ENCODE peak calls at places on chromosomes 13 and 19, in nine cellular contexts. One of them, this sample, is unnamed.

GRCh38 chr13:69213331-69213850 is 894.2 kb upstream of the ATXN8OS start:
- DNase-seq in keratinocyte: no peak
- DNase-seq in cardiac muscle cell: no peak
- DNase-seq in fibroblast of pulmonary artery: no peak
- DNase-seq in dorsolateral prefrontal cortex: no peak
- DNase-seq in CD8-positive, alpha-beta T cell: no peak
- DNase-seq in osteocyte: no peak
- DNase-seq in Calu3: no peak
- DNase-seq in endothelial cell: no peak
- DNase-seq in this sample: no peak

GRCh38 chr19:44498988-44499387 is 1.3 kb downstream of the ZNF180 start:
- DNase-seq in dorsolateral prefrontal cortex: no peak
- DNase-seq in endothelial cell: no peak
- DNase-seq in CD8-positive, alpha-beta T cell: no peak
- DNase-seq in Calu3: no peak
- DNase-seq in osteocyte: no peak
- DNase-seq in fibroblast of pulmonary artery: no peak
- DNase-seq in cardiac muscle cell: no peak
- DNase-seq in keratinocyte: no peak
- DNase-seq in this sample: no peak

GRCh38 chr19:11435057-11435832 is at the start of the genes ODAD3 and PRKCSH:
- DNase-seq in keratinocyte: peak
- DNase-seq in endothelial cell: peak
- DNase-seq in cardiac muscle cell: peak
- DNase-seq in CD8-positive, alpha-beta T cell: peak
- DNase-seq in Calu3: peak
- DNase-seq in dorsolateral prefrontal cortex: peak
- DNase-seq in fibroblast of pulmonary artery: peak
- DNase-seq in osteocyte: peak
- DNase-seq in this sample: peak

GRCh38 chr13:66994097-66994496 is 236.0 kb downstream of the PCDH9 start:
- DNase-seq in cardiac muscle cell: peak
- DNase-seq in endothelial cell: peak
- DNase-seq in fibroblast of pulmonary artery: peak
- DNase-seq in CD8-positive, alpha-beta T cell: no peak
- DNase-seq in Calu3: no peak
- DNase-seq in dorsolateral prefrontal cortex: peak
- DNase-seq in keratinocyte: no peak
- DNase-seq in osteocyte: peak
- DNase-seq in this sample: peak

GRCh38 chr19:7843521-7843920 is 13.5 kb downstream of the EVI5L start:
- DNase-seq in Calu3: no peak
- DNase-seq in fibroblast of pulmonary artery: no peak
- DNase-seq in keratinocyte: no peak
- DNase-seq in osteocyte: no peak
- DNase-seq in cardiac muscle cell: no peak
- DNase-seq in endothelial cell: no peak
- DNase-seq in CD8-positive, alpha-beta T cell: no peak
- DNase-seq in dorsolateral prefrontal cortex: no peak
- DNase-seq in this sample: no peak

GRCh38 chr13:97307882-97308624 is 85.9 kb downstream of the MBNL2 start:
- DNase-seq in CD8-positive, alpha-beta T cell: no peak
- DNase-seq in Calu3: peak
- DNase-seq in fibroblast of pulmonary artery: peak
- DNase-seq in dorsolateral prefrontal cortex: peak
- DNase-seq in cardiac muscle cell: peak
- DNase-seq in keratinocyte: no peak
- DNase-seq in endothelial cell: no peak
- DNase-seq in osteocyte: no peak
- DNase-seq in this sample: no peak

GRCh38 chr19:40523322-40524047 is 53.2 kb upstream of the SHKBP1 start:
- DNase-seq in dorsolateral prefrontal cortex: peak
- DNase-seq in CD8-positive, alpha-beta T cell: no peak
- DNase-seq in endothelial cell: peak
- DNase-seq in osteocyte: no peak
- DNase-seq in cardiac muscle cell: peak
- DNase-seq in keratinocyte: no peak
- DNase-seq in Calu3: peak
- DNase-seq in fibroblast of pulmonary artery: peak
- DNase-seq in this sample: peak

GRCh38 chr19:42152285-42152684 is 20.0 kb upstream of the POU2F2 start:
- DNase-seq in dorsolateral prefrontal cortex: no peak
- DNase-seq in cardiac muscle cell: no peak
- DNase-seq in fibroblast of pulmonary artery: no peak
- DNase-seq in CD8-positive, alpha-beta T cell: no peak
- DNase-seq in Calu3: peak
- DNase-seq in endothelial cell: no peak
- DNase-seq in keratinocyte: no peak
- DNase-seq in osteocyte: no peak
- DNase-seq in this sample: peak

GRCh38 chr13:28792992-28793391 is 27.1 kb upstream of the MTUS2 start:
- DNase-seq in Calu3: no peak
- DNase-seq in osteocyte: no peak
- DNase-seq in endothelial cell: no peak
- DNase-seq in CD8-positive, alpha-beta T cell: no peak
- DNase-seq in cardiac muscle cell: peak
- DNase-seq in fibroblast of pulmonary artery: peak
- DNase-seq in dorsolateral prefrontal cortex: no peak
- DNase-seq in keratinocyte: no peak
- DNase-seq in this sample: no peak

GRCh38 chr13:30175166-30175565 is 132.2 kb downstream of the KATNAL1 start:
- DNase-seq in keratinocyte: no peak
- DNase-seq in osteocyte: peak
- DNase-seq in fibroblast of pulmonary artery: no peak
- DNase-seq in CD8-positive, alpha-beta T cell: no peak
- DNase-seq in dorsolateral prefrontal cortex: no peak
- DNase-seq in Calu3: no peak
- DNase-seq in cardiac muscle cell: no peak
- DNase-seq in endothelial cell: no peak
- DNase-seq in this sample: no peak

GRCh38 chr13:31134055-31134711 is 27.5 kb downstream of the HSPH1 start:
- DNase-seq in keratinocyte: no peak
- DNase-seq in osteocyte: no peak
- DNase-seq in Calu3: no peak
- DNase-seq in endothelial cell: no peak
- DNase-seq in dorsolateral prefrontal cortex: no peak
- DNase-seq in cardiac muscle cell: no peak
- DNase-seq in fibroblast of pulmonary artery: no peak
- DNase-seq in CD8-positive, alpha-beta T cell: no peak
- DNase-seq in this sample: no peak

DNA sequence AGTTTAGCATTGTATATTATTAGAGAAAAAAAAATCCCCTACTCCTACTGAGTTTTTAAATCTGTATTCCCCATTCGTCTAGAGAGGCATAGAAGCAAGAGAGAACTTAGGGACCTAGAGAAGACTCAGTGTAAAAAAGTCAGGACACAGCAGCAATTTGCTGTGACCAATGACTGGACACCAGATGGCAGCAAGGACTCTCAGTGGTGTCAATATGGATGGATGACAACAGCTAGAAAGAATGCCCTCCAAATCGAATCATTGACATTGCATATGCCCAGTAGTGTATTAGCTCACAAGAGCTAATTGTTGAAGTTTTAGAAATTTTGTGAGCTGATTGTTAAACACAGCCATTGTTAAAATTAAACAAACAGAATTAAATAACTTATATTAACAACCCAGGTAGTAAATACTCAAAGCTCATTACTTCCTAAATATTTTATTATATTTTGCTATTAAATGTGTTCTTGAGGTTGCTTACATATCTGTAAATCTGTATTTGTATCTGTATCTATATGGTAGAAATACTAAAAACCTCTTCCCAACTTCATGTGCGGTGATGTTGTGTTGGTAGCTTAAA is 43.9 kb downstream of the SIAH3 start:
- DNase-seq in Calu3: peak
- DNase-seq in endothelial cell: peak
- DNase-seq in dorsolateral prefrontal cortex: peak
- DNase-seq in cardiac muscle cell: peak
- DNase-seq in keratinocyte: peak
- DNase-seq in CD8-positive, alpha-beta T cell: no peak
- DNase-seq in fibroblast of pulmonary artery: peak
- DNase-seq in osteocyte: no peak
- DNase-seq in this sample: no peak
- TF ChIP-seq CTCF in Calu3: peak
- TF ChIP-seq CTCF in endothelial cell: peak
- TF ChIP-seq CTCF in dorsolateral prefrontal cortex: peak
- TF ChIP-seq CTCF in cardiac muscle cell: peak
- TF ChIP-seq CTCF in keratinocyte: peak
- TF ChIP-seq CTCF in CD8-positive, alpha-beta T cell: peak
- TF ChIP-seq CTCF in fibroblast of pulmonary artery: peak
- TF ChIP-seq CTCF in osteocyte: peak
- TF ChIP-seq CTCF in this sample: peak

GRCh38 chr13:27472941-27473340 is 22.6 kb upstream of the MTIF3 start:
- DNase-seq in keratinocyte: no peak
- DNase-seq in cardiac muscle cell: no peak
- DNase-seq in Calu3: no peak
- DNase-seq in osteocyte: peak
- DNase-seq in fibroblast of pulmonary artery: no peak
- DNase-seq in endothelial cell: no peak
- DNase-seq in CD8-positive, alpha-beta T cell: no peak
- DNase-seq in dorsolateral prefrontal cortex: no peak
- DNase-seq in this sample: no peak
- TF ChIP-seq CTCF in keratinocyte: no peak
- TF ChIP-seq CTCF in cardiac muscle cell: no peak
- TF ChIP-seq CTCF in Calu3: no peak
- TF ChIP-seq CTCF in osteocyte: no peak
- TF ChIP-seq CTCF in fibroblast of pulmonary artery: no peak
- TF ChIP-seq CTCF in endothelial cell: no peak
- TF ChIP-seq CTCF in CD8-positive, alpha-beta T cell: no peak
- TF ChIP-seq CTCF in dorsolateral prefrontal cortex: no peak
- TF ChIP-seq CTCF in this sample: no peak

GRCh38 chr19:54478677-54479266 is 5.7 kb upstream of the CDC42EP5 start:
- DNase-seq in osteocyte: no peak
- DNase-seq in cardiac muscle cell: peak
- DNase-seq in endothelial cell: peak
- DNase-seq in Calu3: peak
- DNase-seq in keratinocyte: no peak
- DNase-seq in CD8-positive, alpha-beta T cell: no peak
- DNase-seq in dorsolateral prefrontal cortex: no peak
- DNase-seq in fibroblast of pulmonary artery: peak
- DNase-seq in this sample: no peak

GRCh38 chr19:54480048-54480447 is 7.0 kb upstream of the CDC42EP5 start:
- DNase-seq in CD8-positive, alpha-beta T cell: no peak
- DNase-seq in Calu3: no peak
- DNase-seq in keratinocyte: no peak
- DNase-seq in endothelial cell: no peak
- DNase-seq in fibroblast of pulmonary artery: no peak
- DNase-seq in cardiac muscle cell: no peak
- DNase-seq in dorsolateral prefrontal cortex: no peak
- DNase-seq in osteocyte: no peak
- DNase-seq in this sample: no peak

GRCh38 chr19:54473983-54474382 is 887 bp upstream of the CDC42EP5 start:
- DNase-seq in keratinocyte: no peak
- DNase-seq in dorsolateral prefrontal cortex: no peak
- DNase-seq in CD8-positive, alpha-beta T cell: no peak
- DNase-seq in Calu3: no peak
- DNase-seq in cardiac muscle cell: no peak
- DNase-seq in osteocyte: no peak
- DNase-seq in fibroblast of pulmonary artery: no peak
- DNase-seq in endothelial cell: no peak
- DNase-seq in this sample: no peak

GRCh38 chr19:54475706-54476105 is 2.6 kb upstream of the CDC42EP5 start:
- DNase-seq in Calu3: no peak
- DNase-seq in keratinocyte: no peak
- DNase-seq in CD8-positive, alpha-beta T cell: no peak
- DNase-seq in osteocyte: no peak
- DNase-seq in cardiac muscle cell: no peak
- DNase-seq in fibroblast of pulmonary artery: no peak
- DNase-seq in endothelial cell: no peak
- DNase-seq in dorsolateral prefrontal cortex: no peak
- DNase-seq in this sample: no peak

GRCh38 chr19:54477650-54478049 is 4.6 kb upstream of the CDC42EP5 start:
- DNase-seq in cardiac muscle cell: no peak
- DNase-seq in Calu3: no peak
- DNase-seq in CD8-positive, alpha-beta T cell: no peak
- DNase-seq in fibroblast of pulmonary artery: no peak
- DNase-seq in osteocyte: no peak
- DNase-seq in dorsolateral prefrontal cortex: no peak
- DNase-seq in keratinocyte: no peak
- DNase-seq in endothelial cell: no peak
- DNase-seq in this sample: no peak
- TF ChIP-seq CTCF in cardiac muscle cell: no peak
- TF ChIP-seq CTCF in Calu3: peak
- TF ChIP-seq CTCF in CD8-positive, alpha-beta T cell: no peak
- TF ChIP-seq CTCF in fibroblast of pulmonary artery: peak
- TF ChIP-seq CTCF in osteocyte: no peak
- TF ChIP-seq CTCF in dorsolateral prefrontal cortex: no peak
- TF ChIP-seq CTCF in keratinocyte: peak
- TF ChIP-seq CTCF in endothelial cell: no peak
- TF ChIP-seq CTCF in this sample: no peak

GRCh38 chr13:102770435-102770834 is 3.2 kb downstream of the TEX30 start:
- DNase-seq in CD8-positive, alpha-beta T cell: no peak
- DNase-seq in Calu3: no peak
- DNase-seq in osteocyte: no peak
- DNase-seq in fibroblast of pulmonary artery: peak
- DNase-seq in endothelial cell: no peak
- DNase-seq in dorsolateral prefrontal cortex: no peak
- DNase-seq in cardiac muscle cell: no peak
- DNase-seq in keratinocyte: no peak
- DNase-seq in this sample: no peak

GRCh38 chr13:102771298-102772041 is 2.1 kb downstream of the TEX30 start:
- DNase-seq in CD8-positive, alpha-beta T cell: no peak
- DNase-seq in keratinocyte: no peak
- DNase-seq in dorsolateral prefrontal cortex: no peak
- DNase-seq in endothelial cell: no peak
- DNase-seq in fibroblast of pulmonary artery: no peak
- DNase-seq in cardiac muscle cell: no peak
- DNase-seq in osteocyte: no peak
- DNase-seq in Calu3: no peak
- DNase-seq in this sample: no peak

GRCh38 chr13:102769679-102770078 is 3.9 kb downstream of the TEX30 start:
- DNase-seq in CD8-positive, alpha-beta T cell: no peak
- DNase-seq in Calu3: no peak
- DNase-seq in keratinocyte: no peak
- DNase-seq in osteocyte: no peak
- DNase-seq in cardiac muscle cell: peak
- DNase-seq in fibroblast of pulmonary artery: peak
- DNase-seq in endothelial cell: no peak
- DNase-seq in dorsolateral prefrontal cortex: no peak
- DNase-seq in this sample: no peak

GRCh38 chr13:102772042-102772425 is 1.6 kb downstream of the TEX30 start:
- DNase-seq in fibroblast of pulmonary artery: no peak
- DNase-seq in cardiac muscle cell: no peak
- DNase-seq in osteocyte: no peak
- DNase-seq in keratinocyte: no peak
- DNase-seq in endothelial cell: no peak
- DNase-seq in dorsolateral prefrontal cortex: no peak
- DNase-seq in CD8-positive, alpha-beta T cell: no peak
- DNase-seq in Calu3: no peak
- DNase-seq in this sample: no peak

DNA sequence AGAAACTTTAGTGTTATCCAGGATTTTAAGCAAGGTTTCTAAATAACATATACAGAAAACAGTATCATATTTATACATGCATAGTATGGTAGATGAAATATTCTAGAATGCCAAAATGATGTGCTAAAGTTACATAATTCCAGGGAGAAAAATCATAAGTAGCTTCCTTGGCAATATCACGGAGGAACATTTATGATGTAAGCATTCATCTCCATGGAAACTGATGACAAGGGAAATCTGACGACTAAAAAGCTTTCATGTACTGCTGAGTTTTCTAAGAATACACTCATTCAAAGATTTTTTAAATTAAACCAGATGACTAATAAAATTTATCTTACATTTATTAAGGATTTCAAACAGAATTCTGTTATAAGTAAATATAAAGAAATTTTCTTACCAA is 4.7 kb downstream of the TEX30 start:
- DNase-seq in keratinocyte: no peak
- DNase-seq in fibroblast of pulmonary artery: peak
- DNase-seq in Calu3: no peak
- DNase-seq in osteocyte: no peak
- DNase-seq in endothelial cell: no peak
- DNase-seq in dorsolateral prefrontal cortex: no peak
- DNase-seq in cardiac muscle cell: peak
- DNase-seq in CD8-positive, alpha-beta T cell: no peak
- DNase-seq in this sample: no peak
- TF ChIP-seq CTCF in keratinocyte: no peak
- TF ChIP-seq CTCF in fibroblast of pulmonary artery: no peak
- TF ChIP-seq CTCF in Calu3: no peak
- TF ChIP-seq CTCF in osteocyte: no peak
- TF ChIP-seq CTCF in endothelial cell: no peak
- TF ChIP-seq CTCF in dorsolateral prefrontal cortex: no peak
- TF ChIP-seq CTCF in cardiac muscle cell: no peak
- TF ChIP-seq CTCF in CD8-positive, alpha-beta T cell: no peak
- TF ChIP-seq CTCF in this sample: no peak

This sample was measured in progenitor cell of endocrine pancreas.